ENCODE peak calls at places on chromosome 13, in six cellular contexts. D, A, P, Z, L and I are unnamed samples.

GRCh38 chr13:44231786-44232516 is 141.7 kb upstream of the SERP2 start:
- DNase-seq in D (no peak), A (no peak), P (peak; percentile 81), Z (no peak), L (peak; percentile 82), I (no peak)

GRCh38 chr13:97226788-97227627 is 4.9 kb downstream of the MBNL2 start:
- DNase-seq in D (peak; percentile 7), A (no peak), P (no peak), Z (peak; percentile 24), L (peak; percentile 34), I (peak; percentile 76)

GRCh38 chr13:99979453-99980200 is 2.0 kb upstream of the ZIC2 start:
- DNase-seq in D (peak; percentile 82), A (no peak), P (no peak), Z (no peak), L (peak; percentile 14), I (no peak)

GRCh38 chr13:94825507-94825906 is 113.2 kb upstream of the SOX21 start:
- DNase-seq in D (peak; percentile 73), A (peak; percentile 44), P (peak; percentile 11), Z (no peak), L (peak; percentile 33), I (no peak)

GRCh38 chr13:28252547-28252946 is 114.2 kb downstream of the PAN3 start:
- DNase-seq in D (no peak), A (no peak), P (no peak), Z (no peak), L (no peak), I (no peak)

GRCh38 chr13:83819611-83820010 is 62.7 kb downstream of the SLITRK1 start:
- DNase-seq in D (no peak), A (no peak), P (no peak), Z (no peak), L (no peak), I (no peak)

GRCh38 chr13:99322297-99323103 is 15.3 kb upstream of the GPR183 start:
- DNase-seq in D (no peak), A (no peak), P (no peak), Z (no peak), L (no peak), I (peak; percentile 32)

GRCh38 chr13:81874253-81874652 is 1533.3 kb upstream of the SPRY2 start:
- DNase-seq in D (no peak), A (no peak), P (no peak), Z (no peak), L (no peak), I (no peak)

GRCh38 chr13:36858285-36858684 is 39.3 kb downstream of the RFXAP start:
- DNase-seq in D (peak; percentile 66), A (no peak), P (no peak), Z (peak; percentile 82), L (no peak), I (peak; percentile 68)

GRCh38 chr13:110665491-110666254 is 40.2 kb downstream of the CARS2 start:
- DNase-seq in D (no peak), A (peak; percentile 6), P (no peak), Z (no peak), L (no peak), I (no peak)

GRCh38 chr13:64556391-64556790 is 2673.7 kb downstream of the PCDH9 start:
- DNase-seq in D (no peak), A (no peak), P (no peak), Z (no peak), L (no peak), I (no peak)

GRCh38 chr13:22287343-22287922 is 616.6 kb downstream of the FGF9 start:
- DNase-seq in D (no peak), A (no peak), P (no peak), Z (no peak), L (no peak), I (no peak)

GRCh38 chr13:67515895-67516294 is 285.8 kb upstream of the PCDH9 start:
- DNase-seq in D (peak; percentile 3), A (no peak), P (no peak), Z (no peak), L (no peak), I (no peak)

GRCh38 chr13:108594153-108594552 is 35.3 kb upstream of the MYO16 start:
- DNase-seq in D (no peak), A (no peak), P (no peak), Z (no peak), L (no peak), I (no peak)